ENCODE peak calls at places on chromosomes 13 and 19, in five cellular contexts. One of them, this sample, is unnamed.

GRCh38 chr19:948842-949496 is 23.1 kb downstream of the ARID3A start:
- DNase-seq in endothelial cell: no peak
- DNase-seq in H1: no peak
- DNase-seq in neural crest cell: no peak
- DNase-seq in progenitor cell of endocrine pancreas: no peak
- DNase-seq in this sample: no peak

GRCh38 chr19:460877-461609 is at the start of gene SHC2:
- DNase-seq in endothelial cell: peak
- DNase-seq in H1: no peak
- DNase-seq in neural crest cell: no peak
- DNase-seq in progenitor cell of endocrine pancreas: peak
- DNase-seq in this sample: no peak

GRCh38 chr13:104143760-104144406 is 1077.7 kb upstream of the SLC10A2 start:
- DNase-seq in endothelial cell: no peak
- DNase-seq in H1: no peak
- DNase-seq in neural crest cell: no peak
- DNase-seq in progenitor cell of endocrine pancreas: no peak
- DNase-seq in this sample: no peak

GRCh38 chr13:40153516-40153915 is 498.1 kb downstream of the COG6 start:
- DNase-seq in endothelial cell: no peak
- DNase-seq in H1: no peak
- DNase-seq in neural crest cell: no peak
- DNase-seq in progenitor cell of endocrine pancreas: no peak
- DNase-seq in this sample: no peak

GRCh38 chr19:3679581-3679980 is 20.7 kb downstream of the PIP5K1C start:
- DNase-seq in endothelial cell: no peak
- DNase-seq in H1: no peak
- DNase-seq in neural crest cell: no peak
- DNase-seq in progenitor cell of endocrine pancreas: no peak
- DNase-seq in this sample: no peak

GRCh38 chr19:4802711-4803110 is 11.2 kb downstream of the FEM1A start:
- DNase-seq in endothelial cell: no peak
- DNase-seq in H1: no peak
- DNase-seq in neural crest cell: no peak
- DNase-seq in progenitor cell of endocrine pancreas: no peak
- DNase-seq in this sample: no peak

GRCh38 chr13:110352735-110353134 is 45.7 kb downstream of the COL4A2 start:
- DNase-seq in endothelial cell: peak
- DNase-seq in H1: no peak
- DNase-seq in neural crest cell: no peak
- DNase-seq in progenitor cell of endocrine pancreas: no peak
- DNase-seq in this sample: no peak

GRCh38 chr13:26971990-26972888 is 199.4 kb downstream of the USP12 start:
- DNase-seq in endothelial cell: peak
- DNase-seq in H1: peak
- DNase-seq in neural crest cell: no peak
- DNase-seq in progenitor cell of endocrine pancreas: no peak
- DNase-seq in this sample: no peak

GRCh38 chr13:32887617-32888016 is 128.6 kb upstream of the KL start:
- DNase-seq in endothelial cell: no peak
- DNase-seq in H1: no peak
- DNase-seq in neural crest cell: no peak
- DNase-seq in progenitor cell of endocrine pancreas: no peak
- DNase-seq in this sample: no peak

GRCh38 chr13:22243519-22244197 is 572.8 kb downstream of the FGF9 start:
- DNase-seq in endothelial cell: no peak
- DNase-seq in H1: no peak
- DNase-seq in neural crest cell: no peak
- DNase-seq in progenitor cell of endocrine pancreas: no peak
- DNase-seq in this sample: no peak

GRCh38 chr13:79593121-79593520 is 112.2 kb downstream of the NDFIP2 start:
- DNase-seq in endothelial cell: no peak
- DNase-seq in H1: no peak
- DNase-seq in neural crest cell: no peak
- DNase-seq in progenitor cell of endocrine pancreas: no peak
- DNase-seq in this sample: no peak

GRCh38 chr19:16197188-16197621 is 506 bp upstream of the AP1M1 start:
- DNase-seq in endothelial cell: no peak
- DNase-seq in H1: no peak
- DNase-seq in neural crest cell: no peak
- DNase-seq in progenitor cell of endocrine pancreas: no peak
- DNase-seq in this sample: peak

GRCh38 chr13:40485611-40486517 is 180.6 kb downstream of the FOXO1 start:
- DNase-seq in endothelial cell: no peak
- DNase-seq in H1: no peak
- DNase-seq in neural crest cell: no peak
- DNase-seq in progenitor cell of endocrine pancreas: no peak
- DNase-seq in this sample: peak

GRCh38 chr19:44990966-44991365 is 10.3 kb upstream of the RELB start:
- DNase-seq in endothelial cell: no peak
- DNase-seq in H1: no peak
- DNase-seq in neural crest cell: no peak
- DNase-seq in progenitor cell of endocrine pancreas: no peak
- DNase-seq in this sample: no peak

GRCh38 chr19:40691421-40692211 is 1.2 kb upstream of the NUMBL start:
- DNase-seq in endothelial cell: no peak
- DNase-seq in H1: no peak
- DNase-seq in neural crest cell: no peak
- DNase-seq in progenitor cell of endocrine pancreas: no peak
- DNase-seq in this sample: no peak

GRCh38 chr13:34464011-34464410 is 478.1 kb upstream of the NBEA start:
- DNase-seq in endothelial cell: no peak
- DNase-seq in H1: no peak
- DNase-seq in neural crest cell: no peak
- DNase-seq in progenitor cell of endocrine pancreas: no peak
- DNase-seq in this sample: no peak

GRCh38 chr13:90272356-90272755 is 1075.1 kb upstream of the MIR17HG start:
- DNase-seq in endothelial cell: no peak
- DNase-seq in H1: no peak
- DNase-seq in neural crest cell: no peak
- DNase-seq in progenitor cell of endocrine pancreas: no peak
- DNase-seq in this sample: no peak

GRCh38 chr13:72025836-72026235 is 158.8 kb upstream of the DACH1 start:
- DNase-seq in endothelial cell: no peak
- DNase-seq in H1: no peak
- DNase-seq in neural crest cell: no peak
- DNase-seq in progenitor cell of endocrine pancreas: no peak
- DNase-seq in this sample: no peak

GRCh38 chr19:35249848-35250711 is 1.3 kb downstream of the LSR start:
- DNase-seq in endothelial cell: no peak
- DNase-seq in H1: no peak
- DNase-seq in neural crest cell: no peak
- DNase-seq in progenitor cell of endocrine pancreas: no peak
- DNase-seq in this sample: peak

GRCh38 chr13:42649761-42650289 is 75.9 kb downstream of the TNFSF11 start:
- DNase-seq in endothelial cell: no peak
- DNase-seq in H1: no peak
- DNase-seq in neural crest cell: no peak
- DNase-seq in progenitor cell of endocrine pancreas: no peak
- DNase-seq in this sample: no peak

GRCh38 chr13:30121666-30122065 is 185.7 kb downstream of the KATNAL1 start:
- DNase-seq in endothelial cell: no peak
- DNase-seq in H1: no peak
- DNase-seq in neural crest cell: no peak
- DNase-seq in progenitor cell of endocrine pancreas: no peak
- DNase-seq in this sample: no peak

GRCh38 chr19:8239528-8240273 is 30.5 kb downstream of the CERS4 start:
- DNase-seq in endothelial cell: no peak
- DNase-seq in H1: no peak
- DNase-seq in neural crest cell: no peak
- DNase-seq in progenitor cell of endocrine pancreas: no peak
- DNase-seq in this sample: peak

GRCh38 chr13:36724141-36724540 is 50.3 kb downstream of the SERTM1 start:
- DNase-seq in endothelial cell: no peak
- DNase-seq in H1: no peak
- DNase-seq in neural crest cell: no peak
- DNase-seq in progenitor cell of endocrine pancreas: no peak
- DNase-seq in this sample: no peak

GRCh38 chr13:96000069-96000468 is 53.1 kb downstream of the UGGT2 start:
- DNase-seq in endothelial cell: no peak
- DNase-seq in H1: no peak
- DNase-seq in neural crest cell: no peak
- DNase-seq in progenitor cell of endocrine pancreas: no peak
- DNase-seq in this sample: no peak

GRCh38 chr13:85900521-85900920 is 101.3 kb upstream of the SLITRK6 start:
- DNase-seq in endothelial cell: no peak
- DNase-seq in H1: no peak
- DNase-seq in neural crest cell: no peak
- DNase-seq in progenitor cell of endocrine pancreas: no peak
- DNase-seq in this sample: no peak

GRCh38 chr13:85896516-85897450 is 97.6 kb upstream of the SLITRK6 start:
- DNase-seq in endothelial cell: no peak
- DNase-seq in H1: no peak
- DNase-seq in neural crest cell: no peak
- DNase-seq in progenitor cell of endocrine pancreas: no peak
- DNase-seq in this sample: no peak
- TF ChIP-seq CTCF in endothelial cell: peak
- TF ChIP-seq CTCF in H1: peak
- TF ChIP-seq CTCF in neural crest cell: peak
- TF ChIP-seq CTCF in progenitor cell of endocrine pancreas: peak
- TF ChIP-seq CTCF in this sample: no peak

GRCh38 chr13:94515911-94516310 is 36.4 kb upstream of the DCT start:
- DNase-seq in endothelial cell: no peak
- DNase-seq in H1: no peak
- DNase-seq in neural crest cell: no peak
- DNase-seq in progenitor cell of endocrine pancreas: no peak
- DNase-seq in this sample: no peak

GRCh38 chr13:94524407-94524806 is 44.9 kb upstream of the DCT start:
- DNase-seq in endothelial cell: no peak
- DNase-seq in H1: no peak
- DNase-seq in neural crest cell: no peak
- DNase-seq in progenitor cell of endocrine pancreas: no peak
- DNase-seq in this sample: no peak

GRCh38 chr13:94515352-94515751 is 35.9 kb upstream of the DCT start:
- DNase-seq in endothelial cell: no peak
- DNase-seq in H1: no peak
- DNase-seq in neural crest cell: no peak
- DNase-seq in progenitor cell of endocrine pancreas: no peak
- DNase-seq in this sample: no peak

GRCh38 chr13:94516456-94516855 is 37.0 kb upstream of the DCT start:
- DNase-seq in endothelial cell: no peak
- DNase-seq in H1: no peak
- DNase-seq in neural crest cell: no peak
- DNase-seq in progenitor cell of endocrine pancreas: no peak
- DNase-seq in this sample: no peak

DNA sequence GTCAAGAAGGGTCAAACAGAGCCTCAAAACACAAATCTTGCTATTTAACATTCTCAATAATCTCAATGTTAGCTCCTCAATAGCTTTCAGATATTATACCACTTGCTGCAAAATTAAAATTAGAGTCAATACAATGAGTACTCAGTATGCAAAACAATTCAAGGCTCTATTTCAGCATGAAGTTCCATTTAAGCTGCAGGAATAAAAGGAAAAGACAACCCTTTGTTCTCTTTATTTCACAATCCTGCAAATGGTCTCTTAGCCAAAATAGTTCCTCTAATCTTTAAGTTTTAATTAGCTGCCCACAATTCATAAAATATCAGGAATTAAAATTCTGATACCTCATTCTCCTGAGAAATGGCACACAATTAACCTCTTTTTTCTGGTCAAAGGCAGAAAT is 40.5 kb upstream of the DCT start:
- DNase-seq in endothelial cell: no peak
- DNase-seq in H1: no peak
- DNase-seq in neural crest cell: no peak
- DNase-seq in progenitor cell of endocrine pancreas: no peak
- DNase-seq in this sample: no peak
- TF ChIP-seq CTCF in endothelial cell: no peak
- TF ChIP-seq CTCF in H1: no peak
- TF ChIP-seq CTCF in neural crest cell: no peak
- TF ChIP-seq CTCF in progenitor cell of endocrine pancreas: no peak
- TF ChIP-seq CTCF in this sample: no peak

DNA sequence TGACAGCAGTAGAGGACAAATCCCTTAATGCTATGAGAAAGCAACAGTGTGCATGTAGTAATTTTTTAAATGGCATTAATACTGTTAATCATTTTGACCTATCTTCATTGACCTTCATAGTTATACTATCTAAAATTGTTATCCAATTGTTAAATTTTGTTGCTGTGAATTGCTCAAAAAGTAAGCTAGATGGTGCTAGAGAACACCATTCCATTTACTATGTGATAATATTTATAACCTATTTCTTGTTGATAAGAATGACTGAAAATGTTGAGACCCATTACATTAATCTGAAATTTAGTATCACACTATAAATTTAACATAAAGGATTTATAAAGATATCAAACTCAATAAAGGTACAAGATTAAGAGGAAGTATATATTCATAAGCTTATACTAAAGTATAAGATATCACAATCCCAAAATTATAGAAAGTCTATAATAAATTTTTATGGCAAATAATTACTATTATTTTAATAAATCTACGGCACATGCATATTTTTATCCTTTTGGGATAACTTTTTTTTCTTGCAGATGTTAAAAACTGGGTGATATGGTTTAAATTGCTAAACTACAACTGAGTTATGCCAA is 1573.3 kb downstream of the PCDH9 start:
- DNase-seq in endothelial cell: no peak
- DNase-seq in H1: no peak
- DNase-seq in neural crest cell: no peak
- DNase-seq in progenitor cell of endocrine pancreas: no peak
- DNase-seq in this sample: no peak
- TF ChIP-seq CTCF in endothelial cell: peak
- TF ChIP-seq CTCF in H1: peak
- TF ChIP-seq CTCF in neural crest cell: peak
- TF ChIP-seq CTCF in progenitor cell of endocrine pancreas: peak
- TF ChIP-seq CTCF in this sample: no peak

GRCh38 chr13:60091573-60091972 is 72.2 kb downstream of the DIAPH3 start:
- DNase-seq in endothelial cell: no peak
- DNase-seq in H1: no peak
- DNase-seq in neural crest cell: no peak
- DNase-seq in progenitor cell of endocrine pancreas: no peak
- DNase-seq in this sample: no peak
- TF ChIP-seq CTCF in endothelial cell: no peak
- TF ChIP-seq CTCF in H1: no peak
- TF ChIP-seq CTCF in neural crest cell: peak
- TF ChIP-seq CTCF in progenitor cell of endocrine pancreas: no peak
- TF ChIP-seq CTCF in this sample: no peak

This sample was measured in GM13976.